ENCODE peak calls at places on chromosome 11, in nine cellular contexts. One of them, this sample, is unnamed.

GRCh38 chr11:123977731-123978347 is at the start of gene OR10S1:
- DNase-seq in cerebellar cortex: no peak
- DNase-seq in anterior cingulate cortex: no peak
- DNase-seq in NCI-H69: no peak
- DNase-seq in hepatic stellate cell: no peak
- DNase-seq in iPS-NIHi11: no peak
- DNase-seq in stimulated activated CD4-positive, alpha-beta T cell treated with anti-CD3 and anti-CD28 coated beads, Interleukin-1b, Interleukin-23, amount 100 ng/mL, for 48 hours: no peak
- DNase-seq in activated CD4-positive, CD25-positive, alpha-beta regulatory T cell: no peak
- DNase-seq in pulmonary artery endothelial cell: no peak
- DNase-seq in this sample: no peak

GRCh38 chr11:45658292-45658991 is 7.0 kb downstream of the CHST1 start:
- DNase-seq in cerebellar cortex: no peak
- DNase-seq in anterior cingulate cortex: peak; percentile 80
- DNase-seq in NCI-H69: no peak
- DNase-seq in hepatic stellate cell: peak; percentile 64
- DNase-seq in iPS-NIHi11: peak; percentile 78
- DNase-seq in stimulated activated CD4-positive, alpha-beta T cell treated with anti-CD3 and anti-CD28 coated beads, Interleukin-1b, Interleukin-23, amount 100 ng/mL, for 48 hours: no peak
- DNase-seq in activated CD4-positive, CD25-positive, alpha-beta regulatory T cell: no peak
- DNase-seq in pulmonary artery endothelial cell: peak; percentile 71
- DNase-seq in this sample: peak; percentile 97

GRCh38 chr11:108698844-108699642 is 34.2 kb downstream of the DDX10 start:
- DNase-seq in cerebellar cortex: no peak
- DNase-seq in anterior cingulate cortex: no peak
- DNase-seq in NCI-H69: peak; percentile 60
- DNase-seq in hepatic stellate cell: no peak
- DNase-seq in iPS-NIHi11: no peak
- DNase-seq in stimulated activated CD4-positive, alpha-beta T cell treated with anti-CD3 and anti-CD28 coated beads, Interleukin-1b, Interleukin-23, amount 100 ng/mL, for 48 hours: no peak
- DNase-seq in activated CD4-positive, CD25-positive, alpha-beta regulatory T cell: no peak
- DNase-seq in pulmonary artery endothelial cell: no peak
- DNase-seq in this sample: no peak

GRCh38 chr11:120057028-120057330 is 80.9 kb downstream of the TRIM29 start:
- DNase-seq in cerebellar cortex: no peak
- DNase-seq in anterior cingulate cortex: no peak
- DNase-seq in NCI-H69: no peak
- DNase-seq in hepatic stellate cell: no peak
- DNase-seq in iPS-NIHi11: no peak
- DNase-seq in stimulated activated CD4-positive, alpha-beta T cell treated with anti-CD3 and anti-CD28 coated beads, Interleukin-1b, Interleukin-23, amount 100 ng/mL, for 48 hours: no peak
- DNase-seq in activated CD4-positive, CD25-positive, alpha-beta regulatory T cell: no peak
- DNase-seq in pulmonary artery endothelial cell: no peak
- DNase-seq in this sample: peak; percentile 74

GRCh38 chr11:94849836-94850235 is 81.7 kb downstream of the AMOTL1 start:
- DNase-seq in cerebellar cortex: no peak
- DNase-seq in anterior cingulate cortex: no peak
- DNase-seq in NCI-H69: no peak
- DNase-seq in hepatic stellate cell: no peak
- DNase-seq in iPS-NIHi11: no peak
- DNase-seq in stimulated activated CD4-positive, alpha-beta T cell treated with anti-CD3 and anti-CD28 coated beads, Interleukin-1b, Interleukin-23, amount 100 ng/mL, for 48 hours: no peak
- DNase-seq in activated CD4-positive, CD25-positive, alpha-beta regulatory T cell: no peak
- DNase-seq in pulmonary artery endothelial cell: no peak
- DNase-seq in this sample: peak; percentile 39

GRCh38 chr11:126647735-126648134 is 292.2 kb downstream of the ST3GAL4 start:
- DNase-seq in cerebellar cortex: no peak
- DNase-seq in anterior cingulate cortex: no peak
- DNase-seq in NCI-H69: no peak
- DNase-seq in hepatic stellate cell: peak; percentile 84
- DNase-seq in iPS-NIHi11: no peak
- DNase-seq in stimulated activated CD4-positive, alpha-beta T cell treated with anti-CD3 and anti-CD28 coated beads, Interleukin-1b, Interleukin-23, amount 100 ng/mL, for 48 hours: no peak
- DNase-seq in activated CD4-positive, CD25-positive, alpha-beta regulatory T cell: no peak
- DNase-seq in pulmonary artery endothelial cell: no peak
- DNase-seq in this sample: peak; percentile 78

GRCh38 chr11:1782831-1783724 is 19.4 kb upstream of the CTSD start:
- DNase-seq in cerebellar cortex: no peak
- DNase-seq in anterior cingulate cortex: no peak
- DNase-seq in NCI-H69: peak; percentile 55
- DNase-seq in hepatic stellate cell: no peak
- DNase-seq in iPS-NIHi11: no peak
- DNase-seq in stimulated activated CD4-positive, alpha-beta T cell treated with anti-CD3 and anti-CD28 coated beads, Interleukin-1b, Interleukin-23, amount 100 ng/mL, for 48 hours: no peak
- DNase-seq in activated CD4-positive, CD25-positive, alpha-beta regulatory T cell: no peak
- DNase-seq in pulmonary artery endothelial cell: no peak
- DNase-seq in this sample: peak; percentile 62

GRCh38 chr11:10606536-10607208 is 38.2 kb upstream of the LYVE1 start:
- DNase-seq in cerebellar cortex: no peak
- DNase-seq in anterior cingulate cortex: no peak
- DNase-seq in NCI-H69: no peak
- DNase-seq in hepatic stellate cell: no peak
- DNase-seq in iPS-NIHi11: no peak
- DNase-seq in stimulated activated CD4-positive, alpha-beta T cell treated with anti-CD3 and anti-CD28 coated beads, Interleukin-1b, Interleukin-23, amount 100 ng/mL, for 48 hours: no peak
- DNase-seq in activated CD4-positive, CD25-positive, alpha-beta regulatory T cell: no peak
- DNase-seq in pulmonary artery endothelial cell: peak; percentile 17
- DNase-seq in this sample: peak; percentile 10

GRCh38 chr11:9784602-9785315 is 120.9 kb downstream of the SWAP70 start:
- DNase-seq in cerebellar cortex: no peak
- DNase-seq in anterior cingulate cortex: no peak
- DNase-seq in NCI-H69: no peak
- DNase-seq in hepatic stellate cell: no peak
- DNase-seq in iPS-NIHi11: no peak
- DNase-seq in stimulated activated CD4-positive, alpha-beta T cell treated with anti-CD3 and anti-CD28 coated beads, Interleukin-1b, Interleukin-23, amount 100 ng/mL, for 48 hours: no peak
- DNase-seq in activated CD4-positive, CD25-positive, alpha-beta regulatory T cell: no peak
- DNase-seq in pulmonary artery endothelial cell: no peak
- DNase-seq in this sample: no peak

GRCh38 chr11:92787638-92788037 is 181.8 kb upstream of the MTNR1B start:
- DNase-seq in cerebellar cortex: no peak
- DNase-seq in anterior cingulate cortex: no peak
- DNase-seq in NCI-H69: no peak
- DNase-seq in hepatic stellate cell: no peak
- DNase-seq in iPS-NIHi11: no peak
- DNase-seq in stimulated activated CD4-positive, alpha-beta T cell treated with anti-CD3 and anti-CD28 coated beads, Interleukin-1b, Interleukin-23, amount 100 ng/mL, for 48 hours: no peak
- DNase-seq in activated CD4-positive, CD25-positive, alpha-beta regulatory T cell: no peak
- DNase-seq in pulmonary artery endothelial cell: no peak
- DNase-seq in this sample: no peak

GRCh38 chr11:120403966-120404365 is 67.8 kb downstream of the ARHGEF12 start:
- DNase-seq in cerebellar cortex: no peak
- DNase-seq in anterior cingulate cortex: no peak
- DNase-seq in NCI-H69: no peak
- DNase-seq in hepatic stellate cell: no peak
- DNase-seq in iPS-NIHi11: no peak
- DNase-seq in stimulated activated CD4-positive, alpha-beta T cell treated with anti-CD3 and anti-CD28 coated beads, Interleukin-1b, Interleukin-23, amount 100 ng/mL, for 48 hours: no peak
- DNase-seq in activated CD4-positive, CD25-positive, alpha-beta regulatory T cell: no peak
- DNase-seq in pulmonary artery endothelial cell: no peak
- DNase-seq in this sample: no peak

GRCh38 chr11:63719987-63720386 is 38.7 kb downstream of the RTN3 start:
- DNase-seq in cerebellar cortex: peak; percentile 51
- DNase-seq in anterior cingulate cortex: no peak
- DNase-seq in NCI-H69: no peak
- DNase-seq in hepatic stellate cell: no peak
- DNase-seq in iPS-NIHi11: no peak
- DNase-seq in stimulated activated CD4-positive, alpha-beta T cell treated with anti-CD3 and anti-CD28 coated beads, Interleukin-1b, Interleukin-23, amount 100 ng/mL, for 48 hours: no peak
- DNase-seq in activated CD4-positive, CD25-positive, alpha-beta regulatory T cell: no peak
- DNase-seq in pulmonary artery endothelial cell: no peak
- DNase-seq in this sample: no peak

GRCh38 chr11:131626761-131627160 is 256.3 kb downstream of the NTM start:
- DNase-seq in cerebellar cortex: no peak
- DNase-seq in anterior cingulate cortex: no peak
- DNase-seq in NCI-H69: no peak
- DNase-seq in hepatic stellate cell: no peak
- DNase-seq in iPS-NIHi11: no peak
- DNase-seq in stimulated activated CD4-positive, alpha-beta T cell treated with anti-CD3 and anti-CD28 coated beads, Interleukin-1b, Interleukin-23, amount 100 ng/mL, for 48 hours: no peak
- DNase-seq in activated CD4-positive, CD25-positive, alpha-beta regulatory T cell: no peak
- DNase-seq in pulmonary artery endothelial cell: no peak
- DNase-seq in this sample: no peak

GRCh38 chr11:63736864-63737263 is 31.7 kb downstream of the ZFTA start:
- DNase-seq in cerebellar cortex: no peak
- DNase-seq in anterior cingulate cortex: no peak
- DNase-seq in NCI-H69: no peak
- DNase-seq in hepatic stellate cell: no peak
- DNase-seq in iPS-NIHi11: no peak
- DNase-seq in stimulated activated CD4-positive, alpha-beta T cell treated with anti-CD3 and anti-CD28 coated beads, Interleukin-1b, Interleukin-23, amount 100 ng/mL, for 48 hours: no peak
- DNase-seq in activated CD4-positive, CD25-positive, alpha-beta regulatory T cell: no peak
- DNase-seq in pulmonary artery endothelial cell: no peak
- DNase-seq in this sample: no peak

GRCh38 chr11:17642370-17642769 is 77.0 kb upstream of the MYOD1 start:
- DNase-seq in cerebellar cortex: no peak
- DNase-seq in anterior cingulate cortex: no peak
- DNase-seq in NCI-H69: no peak
- DNase-seq in hepatic stellate cell: no peak
- DNase-seq in iPS-NIHi11: no peak
- DNase-seq in stimulated activated CD4-positive, alpha-beta T cell treated with anti-CD3 and anti-CD28 coated beads, Interleukin-1b, Interleukin-23, amount 100 ng/mL, for 48 hours: no peak
- DNase-seq in activated CD4-positive, CD25-positive, alpha-beta regulatory T cell: no peak
- DNase-seq in pulmonary artery endothelial cell: no peak
- DNase-seq in this sample: no peak

GRCh38 chr11:57475191-57475590 is 14.9 kb downstream of the RTN4RL2 start:
- DNase-seq in cerebellar cortex: no peak
- DNase-seq in anterior cingulate cortex: no peak
- DNase-seq in NCI-H69: no peak
- DNase-seq in hepatic stellate cell: no peak
- DNase-seq in iPS-NIHi11: no peak
- DNase-seq in stimulated activated CD4-positive, alpha-beta T cell treated with anti-CD3 and anti-CD28 coated beads, Interleukin-1b, Interleukin-23, amount 100 ng/mL, for 48 hours: no peak
- DNase-seq in activated CD4-positive, CD25-positive, alpha-beta regulatory T cell: no peak
- DNase-seq in pulmonary artery endothelial cell: no peak
- DNase-seq in this sample: no peak

GRCh38 chr11:60206616-60207015 is 23.7 kb upstream of the MS4A6A start:
- DNase-seq in cerebellar cortex: no peak
- DNase-seq in anterior cingulate cortex: no peak
- DNase-seq in NCI-H69: no peak
- DNase-seq in hepatic stellate cell: no peak
- DNase-seq in iPS-NIHi11: no peak
- DNase-seq in stimulated activated CD4-positive, alpha-beta T cell treated with anti-CD3 and anti-CD28 coated beads, Interleukin-1b, Interleukin-23, amount 100 ng/mL, for 48 hours: no peak
- DNase-seq in activated CD4-positive, CD25-positive, alpha-beta regulatory T cell: no peak
- DNase-seq in pulmonary artery endothelial cell: no peak
- DNase-seq in this sample: no peak

GRCh38 chr11:106101797-106102196 is 24.3 kb downstream of the AASDHPPT start:
- DNase-seq in cerebellar cortex: no peak
- DNase-seq in anterior cingulate cortex: no peak
- DNase-seq in NCI-H69: no peak
- DNase-seq in hepatic stellate cell: peak; percentile 0
- DNase-seq in iPS-NIHi11: no peak
- DNase-seq in stimulated activated CD4-positive, alpha-beta T cell treated with anti-CD3 and anti-CD28 coated beads, Interleukin-1b, Interleukin-23, amount 100 ng/mL, for 48 hours: no peak
- DNase-seq in activated CD4-positive, CD25-positive, alpha-beta regulatory T cell: no peak
- DNase-seq in pulmonary artery endothelial cell: no peak
- DNase-seq in this sample: no peak